ENCODE peak calls at places on chromosomes 6 and 20, in eight cellular contexts. N is naive thymus-derived CD4-positive, alpha-beta T cell; O is heart left ventricle; T is sigmoid colon; J is mesenchymal stem cell; F is fibroblast of lung; C is lower lobe of right lung; G is OCI-LY7. S is an unnamed sample. For H3K4me1, the result is how much of the 10 kb centered on the place peaks cover.

GRCh38 chr6:1295420-1295819 is 16.5 kb upstream of the FOXQ1 start:
- DNase-seq in O (no peak), T (no peak), G (no peak), J (no peak), C (no peak), N (no peak), F (no peak), S (no peak)

GRCh38 chr20:61118429-61119224 is 133.4 kb upstream of the CDH4 start:
- DNase-seq in C (no peak), G (no peak), F (peak), J (peak), N (no peak), T (no peak), O (no peak), S (no peak)

GRCh38 chr6:120354452-120355098 is 979.7 kb downstream of the TBC1D32 start:
- DNase-seq in N (no peak), G (no peak), T (no peak), O (no peak), C (no peak), J (no peak), F (no peak), S (peak)

GRCh38 chr6:44666324-44666723 is 278.8 kb downstream of the CDC5L start:
- DNase-seq in G (no peak), J (no peak), C (no peak), T (no peak), N (no peak), O (no peak), F (no peak), S (no peak)

GRCh38 chr6:8279094-8279805 is 156.1 kb downstream of the SLC35B3 start:
- DNase-seq in C (no peak), F (no peak), O (no peak), G (no peak), T (no peak), N (no peak), J (no peak), S (no peak)

GRCh38 chr20:1431158-1431557 is 35.5 kb downstream of the NSFL1C start:
- DNase-seq in J (no peak), T (no peak), O (no peak), G (peak), N (no peak), C (no peak), F (no peak), S (no peak)

GRCh38 chr6:152221806-152222628 is 414.5 kb downstream of the ESR1 start:
- DNase-seq in N (no peak), F (no peak), O (no peak), G (peak), J (no peak), C (no peak), T (no peak), S (no peak)

GRCh38 chr6:164069352-164070022 is 655.0 kb downstream of the QKI start:
- DNase-seq in N (no peak), O (peak), C (no peak), T (peak), G (no peak), J (no peak), F (no peak), S (no peak)

GRCh38 chr6:20188630-20189075 is 23.6 kb downstream of the MBOAT1 start:
- DNase-seq in C (no peak), O (no peak), F (no peak), T (no peak), J (no peak), G (no peak), N (no peak), S (no peak)

GRCh38 chr6:6348251-6348650 is 27.8 kb upstream of the F13A1 start:
- DNase-seq in F (no peak), T (no peak), G (no peak), O (no peak), N (no peak), C (no peak), J (no peak), S (no peak)

GRCh38 chr6:137570307-137570832 is 76.2 kb upstream of the OLIG3 start:
- DNase-seq in O (no peak), F (no peak), C (no peak), J (no peak), T (no peak), G (no peak), N (no peak), S (no peak)

GRCh38 chr6:11241154-11241792 is 8.8 kb upstream of the NEDD9 start:
- DNase-seq in G (no peak), T (no peak), J (no peak), O (no peak), C (no peak), F (no peak), N (no peak), S (no peak)

GRCh38 chr20:32263398-32263954 is 14.0 kb upstream of the KIF3B start:
- DNase-seq in F (no peak), N (no peak), T (no peak), C (no peak), G (no peak), O (no peak), J (no peak), S (no peak)

GRCh38 chr6:7781240-7781639 is 55.3 kb downstream of the BMP6 start:
- DNase-seq in J (no peak), T (no peak), N (no peak), G (no peak), F (no peak), C (no peak), O (no peak), S (no peak)

GRCh38 chr6:29811377-29811776 is 16.2 kb upstream of the HLA-G start:
- DNase-seq in O (no peak), J (no peak), F (no peak), G (no peak), C (no peak), T (no peak), N (no peak), S (no peak)

GRCh38 chr20:38165089-38165965 is at the start of gene TGM2:
- DNase-seq in J (peak), O (peak), F (peak), C (peak), G (peak), T (peak), N (no peak), S (peak)

GRCh38 chr6:142489722-142490610 is 188.2 kb downstream of the ADGRG6 start:
- DNase-seq in J (no peak), T (no peak), C (no peak), N (no peak), O (no peak), F (no peak), G (no peak), S (no peak)

GRCh38 chr20:49824206-49824605 is 11.6 kb downstream of the SLC9A8 start:
- DNase-seq in N (no peak), G (no peak), O (no peak), C (no peak), F (no peak), J (no peak), T (no peak), S (no peak)

GRCh38 chr6:25013249-25013648 is 77.5 kb upstream of the RIPOR2 start:
- DNase-seq in T (no peak), J (no peak), O (no peak), F (no peak), G (peak), C (no peak), N (no peak), S (no peak)

GRCh38 chr6:52596371-52597028 is 19.6 kb upstream of the TRAM2 start:
- DNase-seq in O (no peak), N (no peak), T (no peak), J (peak), F (peak), C (no peak), G (peak), S (no peak)

GRCh38 chr6:110491644-110492317 is 15.4 kb upstream of the SLC22A16 start:
- DNase-seq in T (no peak), C (no peak), J (no peak), O (no peak), N (no peak), G (no peak), F (peak), S (peak)

GRCh38 chr6:90021701-90022100 is 127.4 kb downstream of the GJA10 start:
- DNase-seq in O (no peak), N (no peak), J (no peak), G (no peak), C (no peak), T (no peak), F (no peak), S (no peak)

GRCh38 chr20:48821261-48821910 is 6.4 kb downstream of the PREX1 start:
- DNase-seq in J (no peak), T (no peak), O (no peak), N (no peak), F (no peak), G (peak), C (no peak), S (no peak)
- H3K4me1 ChIP-seq in J (under half), T (under half), O (under half), N (half or more), F (under half), G (half or more), C (half or more), S (under half)

GRCh38 chr6:36843169-36843568 is 3.9 kb upstream of the CPNE5 start:
- DNase-seq in O (no peak), F (no peak), N (no peak), G (no peak), T (no peak), C (no peak), J (no peak), S (no peak)
- H3K4me1 ChIP-seq in O (under half), F (under half), N (under half), G (under half), T (under half), C (under half), J (under half), S (under half)

DNA sequence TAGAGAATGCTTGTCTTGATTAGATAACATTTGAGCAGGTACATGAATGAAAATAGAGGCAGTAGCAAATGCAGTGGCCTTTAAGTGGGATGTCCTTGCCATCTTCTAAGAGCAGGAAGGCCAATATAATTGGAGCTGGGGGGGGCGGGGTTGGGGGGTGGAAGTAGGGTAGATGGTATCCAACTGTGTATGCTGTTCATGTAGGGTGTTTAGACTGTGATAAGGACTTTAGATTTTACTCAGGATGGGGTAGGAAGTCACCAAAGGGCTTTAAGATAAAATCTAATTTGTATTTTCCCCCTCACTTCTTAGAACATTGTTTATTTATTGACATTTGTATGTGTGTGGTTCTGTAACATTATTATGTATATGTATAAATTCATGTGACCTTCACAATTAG is 12.0 kb downstream of the TAB2 start:
- DNase-seq in T (no peak), G (no peak), O (no peak), N (no peak), C (no peak), F (no peak), J (no peak), S (no peak)
- H3K4me1 ChIP-seq in T (half or more), G (under half), O (under half), N (half or more), C (half or more), F (under half), J (under half), S (under half)

GRCh38 chr6:15260099-15260821 is 14.4 kb downstream of the JARID2 start:
- DNase-seq in C (no peak), T (no peak), J (peak), N (no peak), F (peak), G (no peak), O (no peak), S (no peak)
- H3K4me1 ChIP-seq in C (half or more), T (half or more), J (under half), N (half or more), F (under half), G (half or more), O (under half), S (half or more)

GRCh38 chr20:47973519-47974233 is 188.4 kb upstream of the SULF2 start:
- DNase-seq in T (no peak), F (no peak), O (peak), C (no peak), J (no peak), G (no peak), N (no peak), S (no peak)

GRCh38 chr20:47970282-47970903 is 185.1 kb upstream of the SULF2 start:
- DNase-seq in C (no peak), O (no peak), G (peak), N (no peak), T (no peak), F (no peak), J (no peak), S (no peak)

GRCh38 chr20:47972916-47973309 is 187.6 kb upstream of the SULF2 start:
- DNase-seq in T (no peak), O (no peak), N (no peak), C (no peak), G (no peak), J (no peak), F (no peak), S (no peak)

GRCh38 chr20:47971321-47971781 is 186.1 kb upstream of the SULF2 start:
- DNase-seq in O (no peak), F (no peak), C (no peak), T (no peak), G (no peak), N (no peak), J (no peak), S (no peak)

DNA sequence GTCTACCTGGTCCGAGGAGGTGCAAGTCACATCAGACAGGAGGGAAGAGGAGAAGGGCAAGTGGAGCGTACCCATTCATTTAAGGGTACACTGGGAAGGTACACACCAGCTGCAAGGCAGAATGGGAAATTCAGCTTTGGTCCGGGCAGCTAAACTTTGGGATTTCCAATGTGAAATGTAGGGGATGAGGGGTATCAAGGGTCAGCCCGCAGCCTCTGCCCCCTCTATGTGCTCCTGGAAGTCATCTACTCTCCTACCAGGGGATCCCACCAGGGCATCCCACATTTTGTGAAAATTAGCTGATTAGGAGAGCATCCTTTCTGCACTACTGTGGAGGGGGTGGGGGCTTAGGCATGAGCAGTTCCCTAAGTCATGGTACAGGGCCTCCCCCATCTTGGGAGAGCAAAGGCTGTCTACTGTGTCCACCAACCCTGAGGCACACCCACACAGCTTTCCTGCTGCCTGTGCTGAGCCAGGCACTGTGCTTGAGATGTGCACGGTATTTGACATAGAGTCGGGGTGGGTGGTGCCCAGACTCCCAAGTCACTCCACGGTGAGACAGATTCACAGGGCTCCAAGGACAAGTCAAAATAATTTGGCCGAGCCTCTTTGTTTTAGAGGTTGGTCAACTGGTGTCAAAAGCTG is 189.1 kb upstream of the SULF2 start:
- DNase-seq in G (no peak), F (no peak), J (no peak), C (no peak), N (no peak), O (no peak), T (no peak), S (no peak)
- H3K4me1 ChIP-seq in G (half or more), F (under half), J (under half), C (under half), N (under half), O (under half), T (under half), S (under half)